ENCODE peak calls at places on chromosomes 7 and 10, in eight cellular contexts. Z, R, G, S, M, E, A and D are unnamed samples.
A peak's percentile ranks its signal among the peaks of the same experiment; 100 is the strongest.

GRCh38 chr10:87705339-87705738 is 45.7 kb downstream of the PAPSS2 start:
- DNase-seq in Z (no peak), R (no peak), M (no peak), G (no peak), A (peak; percentile 68), S (no peak), E (no peak), D (no peak)

GRCh38 chr7:96314402-96315108 is 7.3 kb downstream of the SLC25A13 start:
- DNase-seq in E (no peak), R (no peak), Z (no peak), S (no peak), A (peak; percentile 87), G (no peak), M (no peak), D (no peak)

GRCh38 chr7:2505401-2505800 is 14.2 kb upstream of the LFNG start:
- DNase-seq in E (no peak), G (no peak), S (no peak), R (no peak), Z (no peak), A (no peak), M (no peak), D (no peak)

GRCh38 chr10:33537066-33537465 is 202.6 kb upstream of the NRP1 start:
- DNase-seq in M (no peak), A (no peak), Z (no peak), G (no peak), S (no peak), R (no peak), E (no peak), D (no peak)

GRCh38 chr7:141251957-141252356 is 178.1 kb downstream of the TMEM178B start:
- DNase-seq in G (no peak), R (no peak), E (no peak), Z (no peak), S (no peak), M (no peak), A (no peak), D (no peak)

GRCh38 chr10:100612601-100613595 is 77.2 kb downstream of the HIF1AN start:
- DNase-seq in M (no peak), E (no peak), A (no peak), S (no peak), R (peak; percentile 32), G (no peak), Z (no peak), D (no peak)

GRCh38 chr10:24822557-24822956 is 98.9 kb upstream of the ARHGAP21 start:
- DNase-seq in E (no peak), R (peak; percentile 9), A (no peak), G (peak; percentile 45), M (no peak), S (no peak), Z (no peak), D (no peak)

GRCh38 chr7:73969991-73970390 is 58.0 kb upstream of the ELN start:
- DNase-seq in E (no peak), R (no peak), M (no peak), S (no peak), A (no peak), G (no peak), Z (no peak), D (no peak)

GRCh38 chr7:158979635-158980351 is 123.4 kb downstream of the DYNC2I1 start:
- DNase-seq in G (no peak), S (no peak), M (no peak), A (no peak), Z (no peak), R (no peak), E (no peak), D (no peak)

GRCh38 chr7:158975526-158976467 is 119.4 kb downstream of the DYNC2I1 start:
- DNase-seq in M (no peak), R (no peak), Z (no peak), E (peak; percentile 49), S (no peak), A (no peak), G (peak; percentile 35), D (no peak)

GRCh38 chr7:158979023-158979529 is 122.7 kb downstream of the DYNC2I1 start:
- DNase-seq in R (no peak), G (no peak), M (no peak), S (no peak), E (no peak), Z (no peak), A (no peak), D (no peak)

GRCh38 chr7:158976468-158976848 is 120.1 kb downstream of the DYNC2I1 start:
- DNase-seq in E (no peak), A (no peak), M (no peak), G (peak; percentile 34), Z (no peak), R (peak; percentile 60), S (no peak), D (no peak)

DNA sequence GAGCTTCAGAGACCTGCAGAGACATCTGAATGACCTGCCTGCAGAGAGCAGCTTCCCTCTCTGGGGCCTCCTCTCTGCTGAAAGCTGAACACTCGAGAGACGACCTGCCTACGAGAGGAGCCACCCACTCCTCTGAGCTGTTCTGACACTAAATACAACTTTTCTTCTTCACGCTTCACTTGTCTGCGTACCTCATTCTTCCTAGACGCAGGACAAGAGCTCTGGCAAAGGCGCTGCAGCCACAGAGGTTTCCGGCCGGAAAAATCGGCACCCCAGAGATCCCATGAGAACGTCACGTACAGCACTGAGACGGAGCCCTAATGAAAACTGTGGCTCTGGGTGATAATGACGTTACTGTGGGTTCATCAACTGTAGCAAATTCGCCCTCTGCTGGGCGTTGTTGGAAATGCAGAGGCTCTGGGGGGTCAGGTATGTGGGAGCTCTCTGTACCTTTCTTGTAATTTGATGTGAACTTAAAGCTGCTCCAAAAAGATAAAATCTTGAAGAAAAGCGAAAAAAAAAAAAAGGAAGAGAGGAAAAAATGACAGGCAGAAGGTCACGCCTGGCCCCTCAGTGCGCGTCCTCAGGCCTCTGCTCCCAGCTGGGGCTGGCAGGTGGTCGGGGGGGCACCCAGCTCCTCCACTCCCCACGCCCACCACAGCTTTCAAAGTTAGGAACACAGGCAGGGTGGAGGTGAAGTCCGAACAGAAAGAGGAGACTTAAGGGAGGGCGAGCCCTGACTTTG is 120.7 kb downstream of the DYNC2I1 start:
- DNase-seq in A (peak; percentile 63), R (peak; percentile 95), Z (peak; percentile 86), S (peak; percentile 31), G (peak; percentile 85), M (peak; percentile 62), E (peak; percentile 85), D (peak; percentile 84)
- TF ChIP-seq CTCF in A (peak; percentile 91), R (peak; percentile 94), Z (peak; percentile 88), S (peak; percentile 83), G (peak; percentile 83), M (peak; percentile 92), E (peak; percentile 76), D (peak; percentile 91)

GRCh38 chr10:5681930-5682329 is 2.7 kb upstream of the TASOR2 start:
- DNase-seq in M (no peak), A (no peak), Z (no peak), R (no peak), G (no peak), S (no peak), E (no peak), D (no peak)

GRCh38 chr10:5685764-5686240 is 1.2 kb downstream of the TASOR2 start:
- DNase-seq in S (no peak), R (no peak), G (no peak), Z (no peak), M (no peak), A (no peak), E (no peak), D (no peak)

GRCh38 chr10:5684318-5684970 is at the start of gene TASOR2:
- DNase-seq in M (peak; percentile 82), R (peak; percentile 96), G (peak; percentile 99), E (peak; percentile 97), Z (peak; percentile 99), S (peak; percentile 91), A (peak; percentile 98), D (peak; percentile 98)

GRCh38 chr10:5683065-5683464 is 1.6 kb upstream of the TASOR2 start:
- DNase-seq in A (no peak), R (no peak), S (no peak), E (no peak), Z (no peak), M (no peak), G (no peak), D (no peak)

DNA sequence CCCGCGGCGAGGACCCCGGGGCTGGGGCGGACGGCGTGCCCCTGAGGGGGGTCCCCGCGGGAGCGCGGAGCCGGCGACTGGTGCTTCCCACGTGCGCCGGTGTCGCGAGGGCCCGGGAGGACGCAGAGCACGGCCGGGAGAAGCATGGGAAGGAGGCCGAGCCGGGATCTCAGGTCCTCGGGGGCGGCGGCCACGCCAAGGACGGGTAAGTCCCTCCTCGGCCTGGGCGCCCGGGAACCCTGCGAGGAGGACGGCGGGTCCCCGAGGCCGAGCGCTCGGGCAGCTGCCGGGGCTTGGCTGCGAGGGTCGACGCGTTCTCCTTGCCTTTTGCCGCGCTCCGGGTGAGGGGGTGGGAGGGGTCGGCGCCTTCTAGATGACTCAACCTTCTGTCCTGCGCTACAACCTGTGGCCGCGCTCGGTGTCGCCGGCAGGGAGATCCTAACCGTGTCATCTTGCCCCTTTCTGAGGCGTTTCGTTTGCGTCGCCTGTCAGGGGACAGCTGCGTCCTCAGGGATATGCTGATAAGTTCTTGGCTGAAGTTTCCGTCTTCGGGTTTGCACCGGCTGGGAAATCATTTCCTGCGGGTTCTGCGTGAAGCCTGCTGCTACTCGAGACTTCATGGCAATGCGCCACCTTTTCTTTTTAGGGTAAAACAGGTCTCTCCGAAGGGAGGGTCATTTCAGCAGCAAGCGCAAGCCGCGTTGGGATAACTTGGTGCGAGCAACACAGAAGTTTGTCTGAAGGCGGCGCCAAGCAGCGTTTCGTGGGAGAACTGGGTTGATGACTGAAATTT is 529 bp downstream of the TASOR2 start:
- DNase-seq in Z (peak; percentile 62), G (peak; percentile 82), A (peak; percentile 71), R (peak; percentile 65), E (peak; percentile 64), M (peak; percentile 17), S (peak; percentile 61), D (peak; percentile 65)
- TF ChIP-seq CTCF in Z (peak; percentile 68), G (peak; percentile 33), A (peak; percentile 18), R (peak; percentile 21), E (peak; percentile 11), M (peak; percentile 39), S (peak; percentile 69), D (peak; percentile 14)

GRCh38 chr7:85023066-85023687 is 163.7 kb downstream of the SEMA3D start:
- DNase-seq in G (peak; percentile 44), Z (no peak), M (no peak), R (no peak), A (peak; percentile 24), E (peak; percentile 55), S (peak; percentile 47), D (peak; percentile 61)
- TF ChIP-seq CTCF in G (peak; percentile 46), Z (peak; percentile 82), M (peak; percentile 71), R (peak; percentile 69), A (peak; percentile 49), E (no peak), S (peak; percentile 12), D (peak; percentile 97)

GRCh38 chr10:127148933-127149220 is 47.5 kb downstream of the INSYN2A start:
- DNase-seq in Z (no peak), S (peak; percentile 41), G (no peak), E (no peak), A (peak; percentile 86), M (no peak), R (no peak), D (no peak)

GRCh38 chr10:127151541-127151940 is 44.9 kb downstream of the INSYN2A start:
- DNase-seq in Z (no peak), R (no peak), E (no peak), A (peak; percentile 2), M (no peak), G (no peak), S (no peak), D (no peak)

GRCh38 chr10:127148066-127148932 is 48.1 kb downstream of the INSYN2A start:
- DNase-seq in E (peak; percentile 12), A (peak; percentile 82), R (no peak), S (peak; percentile 88), Z (no peak), M (no peak), G (no peak), D (no peak)

GRCh38 chr10:127149613-127150081 is 46.7 kb downstream of the INSYN2A start:
- DNase-seq in E (no peak), M (no peak), R (no peak), S (peak; percentile 53), A (no peak), G (no peak), Z (no peak), D (no peak)

GRCh38 chr10:127150136-127150535 is 46.3 kb downstream of the INSYN2A start:
- DNase-seq in E (no peak), A (peak; percentile 43), Z (no peak), G (no peak), R (no peak), M (no peak), S (peak; percentile 28), D (no peak)
- TF ChIP-seq CTCF in E (no peak), A (no peak), Z (no peak), G (no peak), R (no peak), M (no peak), S (peak; percentile 1), D (no peak)